ENCODE peak calls at places on chromosome 21, in eight cellular contexts. D is PC-3, B is fibroblast of lung, F is thyroid gland, Z is GM23338, O is tibial nerve, U is IMR-90, S is aorta. J is an unnamed sample.
A peak's percentile ranks its signal among the peaks of the same experiment; 100 is the strongest.

GRCh38 chr21:36245649-36246048 is 74.3 kb upstream of the MORC3 start:
- DNase-seq in D (no peak), B (no peak), F (no peak), Z (peak; percentile 31), O (no peak), U (no peak), S (no peak), J (no peak)

GRCh38 chr21:45376459-45377324 is 28.3 kb upstream of the COL18A1 start:
- DNase-seq in D (no peak), B (no peak), F (no peak), Z (no peak), O (no peak), U (no peak), S (peak; percentile 12), J (no peak)

GRCh38 chr21:44954281-44954771 is 14.5 kb downstream of the SLX9 start:
- DNase-seq in D (no peak), B (no peak), F (no peak), Z (no peak), O (no peak), U (no peak), S (peak; percentile 43), J (no peak)

GRCh38 chr21:28444567-28444966 is 548.1 kb downstream of the LTN1 start:
- DNase-seq in D (no peak), B (no peak), F (no peak), Z (no peak), O (no peak), U (no peak), S (no peak), J (no peak)

GRCh38 chr21:33211732-33212131 is 18.0 kb upstream of the IFNAR2 start:
- DNase-seq in D (no peak), B (no peak), F (no peak), Z (no peak), O (no peak), U (no peak), S (no peak), J (no peak)

GRCh38 chr21:46509760-46510159 is 51.1 kb downstream of the DIP2A start:
- DNase-seq in D (peak; percentile 98), B (peak; percentile 56), F (no peak), Z (no peak), O (no peak), U (peak; percentile 81), S (no peak), J (no peak)

GRCh38 chr21:26939532-26940181 is 27.2 kb downstream of the ADAMTS5 start:
- DNase-seq in D (peak; percentile 2), B (peak; percentile 74), F (peak; percentile 82), Z (no peak), O (no peak), U (peak; percentile 65), S (no peak), J (no peak)

GRCh38 chr21:45289655-45290515 is 2.2 kb upstream of the POFUT2 start:
- DNase-seq in D (peak; percentile 30), B (peak; percentile 39), F (no peak), Z (peak; percentile 47), O (peak; percentile 10), U (peak; percentile 48), S (no peak), J (no peak)

GRCh38 chr21:17775431-17776126 is 43.6 kb downstream of the C21orf91 start:
- DNase-seq in D (no peak), B (no peak), F (no peak), Z (no peak), O (no peak), U (no peak), S (no peak), J (no peak)

GRCh38 chr21:28632718-28633408 is 359.8 kb downstream of the LTN1 start:
- DNase-seq in D (peak; percentile 70), B (peak; percentile 55), F (no peak), Z (peak; percentile 24), O (no peak), U (peak; percentile 83), S (no peak), J (no peak)

GRCh38 chr21:41489329-41489728 is 18.6 kb downstream of the TMPRSS2 start:
- DNase-seq in D (no peak), B (no peak), F (no peak), Z (no peak), O (no peak), U (no peak), S (peak; percentile 11), J (no peak)

GRCh38 chr21:46421191-46421750 is 37.4 kb upstream of the DIP2A start:
- DNase-seq in D (no peak), B (no peak), F (no peak), Z (no peak), O (no peak), U (no peak), S (peak; percentile 43), J (no peak)

GRCh38 chr21:14901482-14901958 is 163.3 kb downstream of the NRIP1 start:
- DNase-seq in D (peak; percentile 84), B (peak; percentile 19), F (no peak), Z (no peak), O (no peak), U (peak; percentile 64), S (no peak), J (no peak)

GRCh38 chr21:40997831-40998230 is 150.9 kb upstream of the DSCAM start:
- DNase-seq in D (no peak), B (no peak), F (no peak), Z (no peak), O (no peak), U (no peak), S (no peak), J (no peak)

GRCh38 chr21:41411449-41412089 is 14.5 kb upstream of the MX1 start:
- DNase-seq in D (peak; percentile 40), B (no peak), F (peak; percentile 73), Z (peak; percentile 55), O (no peak), U (no peak), S (no peak), J (no peak)

GRCh38 chr21:46079357-46080170 is 18.3 kb upstream of the COL6A2 start:
- DNase-seq in D (peak; percentile 38), B (peak; percentile 65), F (no peak), Z (no peak), O (no peak), U (peak; percentile 96), S (peak; percentile 73), J (no peak)

GRCh38 chr21:32545948-32546441 is 39.3 kb downstream of the TCP10L start:
- DNase-seq in D (peak; percentile 53), B (no peak), F (no peak), Z (no peak), O (no peak), U (peak; percentile 47), S (no peak), J (no peak)

DNA sequence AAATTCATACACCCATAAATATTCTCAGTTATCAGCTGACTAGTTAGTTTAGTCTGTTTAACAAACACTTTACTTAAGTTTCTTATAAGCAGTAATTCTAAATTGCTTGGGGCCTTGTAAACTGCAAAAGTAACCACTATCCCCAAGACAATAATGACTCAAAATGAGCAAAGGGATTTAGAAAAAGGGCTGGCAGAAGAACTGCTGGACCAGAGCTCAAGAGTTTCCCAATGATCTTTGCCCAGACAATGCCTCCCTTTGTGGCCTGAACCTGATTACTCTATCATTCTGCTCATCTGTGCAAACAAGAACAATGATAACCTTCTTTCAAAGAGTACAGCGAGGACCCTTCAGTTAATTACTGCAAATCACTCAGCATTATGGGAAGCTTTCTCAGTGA is 123.5 kb downstream of the TIAM1 start:
- DNase-seq in D (peak; percentile 72), B (peak; percentile 26), F (no peak), Z (no peak), O (no peak), U (peak; percentile 24), S (no peak), J (no peak)
- H3K4me3 ChIP-seq in D (no peak overlapping the region), B (no peak overlapping the region), F (no peak overlapping the region), Z (no peak overlapping the region), O (no peak overlapping the region), U (no peak overlapping the region), S (no peak overlapping the region), J (no peak overlapping the region)

DNA sequence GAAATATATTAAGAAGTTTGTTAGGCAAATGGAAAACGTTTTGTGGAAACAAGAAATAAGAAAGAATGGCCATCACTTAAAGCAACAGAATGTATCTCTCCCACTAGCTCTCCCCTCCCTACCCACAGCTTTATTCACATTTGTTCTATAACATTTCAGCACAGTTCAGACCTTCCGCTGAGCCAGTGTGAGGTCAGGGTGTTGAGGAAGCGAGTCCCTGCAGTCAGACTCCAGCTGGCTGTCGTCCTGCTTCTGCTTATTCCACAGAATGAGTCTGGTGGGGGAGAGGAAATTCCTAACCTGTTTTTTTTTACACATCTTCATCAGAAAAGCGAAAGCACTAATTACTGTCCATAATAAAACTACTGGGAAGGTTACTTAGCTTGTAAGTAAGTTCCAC is 39.1 kb downstream of the MRPL39 start:
- DNase-seq in D (no peak), B (peak; percentile 82), F (peak; percentile 10), Z (peak; percentile 21), O (no peak), U (peak; percentile 78), S (peak; percentile 76), J (no peak)
- H3K4me1 ChIP-seq in D (peaks cover 19% of the 10 kb centered on the region), B (peaks cover 2% of the 10 kb centered on the region), F (no peaks in the 10 kb centered on the region), Z (peaks cover 9% of the 10 kb centered on the region), O (peaks cover 3% of the 10 kb centered on the region), U (peaks cover 9% of the 10 kb centered on the region), S (no peaks in the 10 kb centered on the region), J (no peaks in the 10 kb centered on the region)

DNA sequence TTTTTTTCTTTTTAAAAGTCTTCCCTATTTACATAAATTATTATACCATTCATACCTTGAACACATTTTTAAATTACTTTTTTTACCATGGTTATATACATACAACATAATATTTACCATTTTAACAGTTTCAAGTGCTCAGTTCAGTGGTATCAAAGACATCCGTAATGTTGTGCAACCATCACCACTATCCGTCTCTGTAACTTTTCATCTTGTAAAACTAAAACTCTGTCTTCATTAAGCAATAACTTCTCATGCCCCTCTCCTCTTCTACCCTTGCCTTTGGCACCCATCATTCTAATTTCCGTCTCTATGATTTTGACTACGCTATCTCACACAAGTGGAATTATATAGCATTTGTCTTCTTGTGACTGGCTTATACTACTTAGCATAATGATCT is 689.6 kb upstream of the NCAM2 start:
- DNase-seq in D (no peak), B (no peak), F (no peak), Z (no peak), O (no peak), U (no peak), S (no peak), J (no peak)
- H3K4me3 ChIP-seq in D (no peak overlapping the region), B (no peak overlapping the region), F (no peak overlapping the region), Z (no peak overlapping the region), O (no peak overlapping the region), U (no peak overlapping the region), S (no peak overlapping the region), J (no peak overlapping the region)

GRCh38 chr21:34885636-34886553 is 163.2 kb downstream of the RUNX1 start:
- DNase-seq in D (peak; percentile 42), B (peak; percentile 46), F (no peak), Z (peak; percentile 61), O (no peak), U (no peak), S (no peak), J (no peak)
- H3K4me1 ChIP-seq in D (peaks cover 38% of the 10 kb centered on the region), B (peaks cover 4% of the 10 kb centered on the region), F (peaks cover 11% of the 10 kb centered on the region), Z (peaks cover 31% of the 10 kb centered on the region), O (peaks cover 4% of the 10 kb centered on the region), U (no peaks in the 10 kb centered on the region), S (no peaks in the 10 kb centered on the region), J (peaks cover 7% of the 10 kb centered on the region)

J was measured in iPS DF 6.9.